ENCODE peak calls at places on chromosomes 12 and 14, in five cellular contexts. Y is Calu3; P is CD4-positive, CD25-positive, alpha-beta regulatory T cell; R is right atrium auricular region; D is NCI-H748 treated with DMSO at 0.1 percent for 48 hours. I is an unnamed sample.
A peak's percentile ranks its signal among the peaks of the same experiment; 100 is the strongest.

GRCh38 chr14:52051251-52051650 is 17.6 kb downstream of the NID2 start:
- DNase-seq in D (no peak), R (no peak), Y (no peak), P (no peak), I (peak; percentile 8)

GRCh38 chr12:117134059-117134458 is 34.8 kb upstream of the TESC start:
- DNase-seq in R (no peak), D (no peak), P (peak; percentile 74), Y (no peak), I (peak; percentile 77)

GRCh38 chr14:76926521-76927251 is 100.5 kb downstream of the LRRC74A start:
- DNase-seq in R (peak; percentile 79), Y (no peak), D (peak; percentile 54), P (peak; percentile 83), I (peak; percentile 49)

GRCh38 chr12:92502417-92503028 is 200.3 kb upstream of the PLEKHG7 start:
- DNase-seq in P (peak; percentile 65), R (no peak), Y (no peak), D (no peak), I (no peak)

GRCh38 chr12:43158126-43158525 is 393.9 kb downstream of the ADAMTS20 start:
- DNase-seq in R (no peak), D (no peak), P (no peak), Y (no peak), I (no peak)

GRCh38 chr12:63845726-63846125 is 1.2 kb downstream of the SRGAP1 start:
- DNase-seq in Y (no peak), P (no peak), D (peak; percentile 45), R (no peak), I (peak; percentile 43)

GRCh38 chr14:51954657-51955056 is 34.7 kb upstream of the RTRAF start:
- DNase-seq in Y (no peak), R (no peak), D (no peak), P (no peak), I (peak; percentile 19)

GRCh38 chr14:32417956-32418552 is 89.0 kb downstream of the AKAP6 start:
- DNase-seq in P (no peak), D (no peak), R (no peak), Y (peak; percentile 70), I (peak; percentile 76)

I was measured in RPMI7951.